ENCODE peak calls at places on chromosomes 12 and 14, in six cellular contexts. One of them, this sample, is unnamed.

GRCh38 chr12:2834581-2835491 is at the start of gene NRIP2:
- DNase-seq in A549: no peak
- DNase-seq in upper lobe of right lung: no peak
- DNase-seq in CD8-positive, alpha-beta T cell: no peak
- DNase-seq in heart right ventricle: peak; percentile 40
- DNase-seq in GM23248: peak; percentile 56
- DNase-seq in this sample: no peak

GRCh38 chr12:4962539-4963486 is 53.1 kb downstream of the KCNA1 start:
- DNase-seq in A549: no peak
- DNase-seq in CD8-positive, alpha-beta T cell: no peak
- DNase-seq in GM23248: no peak
- DNase-seq in upper lobe of right lung: no peak
- DNase-seq in heart right ventricle: no peak
- DNase-seq in this sample: no peak

GRCh38 chr12:121295746-121296617 is 527 bp downstream of the CAMKK2 start:
- DNase-seq in A549: peak; percentile 25
- DNase-seq in upper lobe of right lung: peak; percentile 78
- DNase-seq in CD8-positive, alpha-beta T cell: no peak
- DNase-seq in GM23248: peak; percentile 63
- DNase-seq in heart right ventricle: peak; percentile 34
- DNase-seq in this sample: peak; percentile 60

GRCh38 chr12:58557156-58557555 is 363.1 kb downstream of the LRIG3 start:
- DNase-seq in A549: no peak
- DNase-seq in GM23248: peak; percentile 69
- DNase-seq in heart right ventricle: no peak
- DNase-seq in upper lobe of right lung: no peak
- DNase-seq in CD8-positive, alpha-beta T cell: no peak
- DNase-seq in this sample: no peak

GRCh38 chr12:98559666-98560065 is 33.8 kb upstream of the SLC25A3 start:
- DNase-seq in upper lobe of right lung: no peak
- DNase-seq in heart right ventricle: no peak
- DNase-seq in GM23248: no peak
- DNase-seq in A549: no peak
- DNase-seq in CD8-positive, alpha-beta T cell: no peak
- DNase-seq in this sample: no peak

GRCh38 chr14:34450542-34450915 is 11.5 kb downstream of the SPTSSA start:
- DNase-seq in CD8-positive, alpha-beta T cell: no peak
- DNase-seq in GM23248: no peak
- DNase-seq in heart right ventricle: no peak
- DNase-seq in upper lobe of right lung: no peak
- DNase-seq in A549: no peak
- DNase-seq in this sample: no peak

GRCh38 chr12:56630180-56630632 is at the start of gene BAZ2A:
- DNase-seq in CD8-positive, alpha-beta T cell: peak; percentile 64
- DNase-seq in GM23248: peak; percentile 95
- DNase-seq in A549: peak; percentile 92
- DNase-seq in upper lobe of right lung: peak; percentile 94
- DNase-seq in heart right ventricle: peak; percentile 92
- DNase-seq in this sample: peak; percentile 82

GRCh38 chr14:95426116-95426475 is 90.4 kb downstream of the SYNE3 start:
- DNase-seq in upper lobe of right lung: no peak
- DNase-seq in GM23248: no peak
- DNase-seq in CD8-positive, alpha-beta T cell: no peak
- DNase-seq in heart right ventricle: no peak
- DNase-seq in A549: no peak
- DNase-seq in this sample: no peak

GRCh38 chr14:44163946-44164345 is 343.1 kb downstream of the FSCB start:
- DNase-seq in CD8-positive, alpha-beta T cell: no peak
- DNase-seq in heart right ventricle: no peak
- DNase-seq in upper lobe of right lung: no peak
- DNase-seq in GM23248: no peak
- DNase-seq in A549: no peak
- DNase-seq in this sample: no peak

GRCh38 chr12:3357950-3358525 is 133.0 kb upstream of the PRMT8 start:
- DNase-seq in upper lobe of right lung: no peak
- DNase-seq in A549: no peak
- DNase-seq in GM23248: no peak
- DNase-seq in CD8-positive, alpha-beta T cell: no peak
- DNase-seq in heart right ventricle: no peak
- DNase-seq in this sample: no peak

GRCh38 chr14:68703093-68703492 is 89.8 kb downstream of the ZFP36L1 start:
- DNase-seq in CD8-positive, alpha-beta T cell: no peak
- DNase-seq in upper lobe of right lung: no peak
- DNase-seq in GM23248: peak; percentile 91
- DNase-seq in heart right ventricle: no peak
- DNase-seq in A549: peak; percentile 71
- DNase-seq in this sample: no peak

GRCh38 chr12:46825526-46826414 is at the start of gene SLC38A4:
- DNase-seq in A549: no peak
- DNase-seq in upper lobe of right lung: no peak
- DNase-seq in CD8-positive, alpha-beta T cell: no peak
- DNase-seq in GM23248: peak; percentile 37
- DNase-seq in heart right ventricle: no peak
- DNase-seq in this sample: no peak

GRCh38 chr12:80681287-80681686 is 26.1 kb upstream of the MYF6 start:
- DNase-seq in A549: no peak
- DNase-seq in heart right ventricle: no peak
- DNase-seq in CD8-positive, alpha-beta T cell: no peak
- DNase-seq in upper lobe of right lung: no peak
- DNase-seq in GM23248: no peak
- DNase-seq in this sample: no peak

GRCh38 chr12:113732916-113733315 is 233.2 kb downstream of the RBM19 start:
- DNase-seq in A549: no peak
- DNase-seq in upper lobe of right lung: no peak
- DNase-seq in heart right ventricle: no peak
- DNase-seq in CD8-positive, alpha-beta T cell: no peak
- DNase-seq in GM23248: no peak
- DNase-seq in this sample: no peak

GRCh38 chr14:39212034-39212433 is 21.7 kb upstream of the MIA2 start:
- DNase-seq in GM23248: no peak
- DNase-seq in upper lobe of right lung: no peak
- DNase-seq in CD8-positive, alpha-beta T cell: no peak
- DNase-seq in A549: no peak
- DNase-seq in heart right ventricle: no peak
- DNase-seq in this sample: no peak

GRCh38 chr12:990649-991349 is at the start of gene ERC1:
- DNase-seq in GM23248: peak; percentile 94
- DNase-seq in heart right ventricle: peak; percentile 90
- DNase-seq in CD8-positive, alpha-beta T cell: peak; percentile 71
- DNase-seq in A549: peak; percentile 88
- DNase-seq in upper lobe of right lung: peak; percentile 94
- DNase-seq in this sample: peak; percentile 87

GRCh38 chr14:22039938-22040780 is 366.5 kb upstream of the OR4E1 start:
- DNase-seq in A549: peak; percentile 6
- DNase-seq in upper lobe of right lung: no peak
- DNase-seq in GM23248: peak; percentile 12
- DNase-seq in heart right ventricle: no peak
- DNase-seq in CD8-positive, alpha-beta T cell: peak; percentile 1
- DNase-seq in this sample: peak; percentile 70

GRCh38 chr14:91749857-91750256 is 18.0 kb upstream of the CATSPERB start:
- DNase-seq in upper lobe of right lung: no peak
- DNase-seq in GM23248: no peak
- DNase-seq in A549: no peak
- DNase-seq in CD8-positive, alpha-beta T cell: no peak
- DNase-seq in heart right ventricle: no peak
- DNase-seq in this sample: no peak

GRCh38 chr14:91745329-91745728 is 13.4 kb upstream of the CATSPERB start:
- DNase-seq in A549: no peak
- DNase-seq in upper lobe of right lung: no peak
- DNase-seq in heart right ventricle: no peak
- DNase-seq in CD8-positive, alpha-beta T cell: no peak
- DNase-seq in GM23248: no peak
- DNase-seq in this sample: no peak

GRCh38 chr14:91742956-91743653 is 11.2 kb upstream of the CATSPERB start:
- DNase-seq in A549: no peak
- DNase-seq in CD8-positive, alpha-beta T cell: no peak
- DNase-seq in heart right ventricle: no peak
- DNase-seq in GM23248: no peak
- DNase-seq in upper lobe of right lung: no peak
- DNase-seq in this sample: no peak

GRCh38 chr14:91748049-91748448 is 16.2 kb upstream of the CATSPERB start:
- DNase-seq in upper lobe of right lung: no peak
- DNase-seq in heart right ventricle: no peak
- DNase-seq in CD8-positive, alpha-beta T cell: no peak
- DNase-seq in A549: no peak
- DNase-seq in GM23248: no peak
- DNase-seq in this sample: no peak

GRCh38 chr14:91744068-91744480 is 12.2 kb upstream of the CATSPERB start:
- DNase-seq in GM23248: peak; percentile 39
- DNase-seq in CD8-positive, alpha-beta T cell: no peak
- DNase-seq in upper lobe of right lung: no peak
- DNase-seq in heart right ventricle: no peak
- DNase-seq in A549: no peak
- DNase-seq in this sample: no peak
- H3K4me3 ChIP-seq in GM23248: no peak overlapping the region
- H3K4me3 ChIP-seq in CD8-positive, alpha-beta T cell: no peak overlapping the region
- H3K4me3 ChIP-seq in upper lobe of right lung: no peak overlapping the region
- H3K4me3 ChIP-seq in heart right ventricle: no peak overlapping the region
- H3K4me3 ChIP-seq in A549: no peak overlapping the region
- H3K4me3 ChIP-seq in this sample: no peak overlapping the region

DNA sequence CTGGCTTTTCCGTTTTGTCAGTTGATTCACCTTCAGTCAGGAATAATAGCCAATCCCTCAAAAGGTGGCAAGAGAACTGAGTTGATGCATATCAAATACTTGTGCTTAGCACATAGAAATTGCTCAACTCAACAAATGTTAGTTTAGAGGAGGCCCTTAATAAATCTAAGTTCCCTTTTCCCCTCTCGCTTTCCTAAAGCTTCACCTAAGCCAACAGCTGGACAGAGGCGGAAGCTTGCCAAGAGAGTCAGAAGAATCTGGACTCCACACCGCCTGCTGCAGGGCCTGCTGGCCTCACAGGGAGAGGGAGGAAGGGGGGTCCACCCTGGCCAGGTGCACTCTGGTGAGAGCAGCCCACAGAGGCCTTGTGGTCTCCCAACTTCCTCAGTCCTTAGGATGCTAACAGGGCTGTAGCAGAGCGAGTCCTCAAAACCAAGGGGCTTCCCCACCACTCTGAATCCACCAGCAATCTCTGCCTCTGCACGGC is 213.1 kb downstream of the CHST11 start:
- DNase-seq in GM23248: no peak
- DNase-seq in CD8-positive, alpha-beta T cell: no peak
- DNase-seq in heart right ventricle: peak; percentile 56
- DNase-seq in A549: no peak
- DNase-seq in upper lobe of right lung: peak; percentile 78
- DNase-seq in this sample: no peak
- H3K27ac ChIP-seq in GM23248: no peak overlapping the region
- H3K27ac ChIP-seq in CD8-positive, alpha-beta T cell: no peak overlapping the region
- H3K27ac ChIP-seq in heart right ventricle: peak overlapping the region; percentile 84
- H3K27ac ChIP-seq in A549: peak overlapping the region; percentile 93
- H3K27ac ChIP-seq in upper lobe of right lung: peak overlapping the region; percentile 70
- H3K27ac ChIP-seq in this sample: no peak overlapping the region

GRCh38 chr12:89864419-89864818 is 155.8 kb upstream of the ATP2B1 start:
- DNase-seq in A549: no peak
- DNase-seq in GM23248: no peak
- DNase-seq in CD8-positive, alpha-beta T cell: no peak
- DNase-seq in upper lobe of right lung: no peak
- DNase-seq in heart right ventricle: no peak
- DNase-seq in this sample: no peak

GRCh38 chr12:89863332-89863938 is 154.8 kb upstream of the ATP2B1 start:
- DNase-seq in GM23248: no peak
- DNase-seq in A549: no peak
- DNase-seq in upper lobe of right lung: no peak
- DNase-seq in heart right ventricle: no peak
- DNase-seq in CD8-positive, alpha-beta T cell: peak; percentile 47
- DNase-seq in this sample: peak; percentile 83

GRCh38 chr12:89863968-89864367 is 155.3 kb upstream of the ATP2B1 start:
- DNase-seq in upper lobe of right lung: no peak
- DNase-seq in heart right ventricle: no peak
- DNase-seq in A549: no peak
- DNase-seq in CD8-positive, alpha-beta T cell: no peak
- DNase-seq in GM23248: no peak
- DNase-seq in this sample: peak; percentile 51

GRCh38 chr12:89861086-89861485 is 152.4 kb upstream of the ATP2B1 start:
- DNase-seq in heart right ventricle: no peak
- DNase-seq in upper lobe of right lung: no peak
- DNase-seq in CD8-positive, alpha-beta T cell: no peak
- DNase-seq in GM23248: no peak
- DNase-seq in A549: no peak
- DNase-seq in this sample: no peak

GRCh38 chr12:89862511-89863331 is 154.1 kb upstream of the ATP2B1 start:
- DNase-seq in heart right ventricle: peak; percentile 58
- DNase-seq in GM23248: no peak
- DNase-seq in CD8-positive, alpha-beta T cell: no peak
- DNase-seq in A549: no peak
- DNase-seq in upper lobe of right lung: no peak
- DNase-seq in this sample: peak; percentile 59
- H3K4me1 ChIP-seq in heart right ventricle: no peaks in the 10 kb centered on the region
- H3K4me1 ChIP-seq in GM23248: no peaks in the 10 kb centered on the region
- H3K4me1 ChIP-seq in CD8-positive, alpha-beta T cell: peaks cover 36% of the 10 kb centered on the region
- H3K4me1 ChIP-seq in A549: no peaks in the 10 kb centered on the region
- H3K4me1 ChIP-seq in upper lobe of right lung: peaks cover 5% of the 10 kb centered on the region
- H3K4me1 ChIP-seq in this sample: peaks cover 30% of the 10 kb centered on the region

GRCh38 chr12:122523846-122524718 is 2.7 kb downstream of the RSRC2 start:
- DNase-seq in A549: no peak
- DNase-seq in heart right ventricle: no peak
- DNase-seq in CD8-positive, alpha-beta T cell: no peak
- DNase-seq in GM23248: peak; percentile 37
- DNase-seq in upper lobe of right lung: no peak
- DNase-seq in this sample: no peak

GRCh38 chr12:122527478-122527944 is 462 bp downstream of the KNTC1 start:
- DNase-seq in heart right ventricle: no peak
- DNase-seq in CD8-positive, alpha-beta T cell: no peak
- DNase-seq in upper lobe of right lung: no peak
- DNase-seq in GM23248: peak; percentile 56
- DNase-seq in A549: peak; percentile 27
- DNase-seq in this sample: peak; percentile 24

GRCh38 chr12:122528992-122529391 is 1.9 kb downstream of the KNTC1 start:
- DNase-seq in A549: no peak
- DNase-seq in upper lobe of right lung: no peak
- DNase-seq in GM23248: no peak
- DNase-seq in CD8-positive, alpha-beta T cell: no peak
- DNase-seq in heart right ventricle: no peak
- DNase-seq in this sample: no peak

GRCh38 chr12:122526683-122527477 is at the start of the genes KNTC1 and RSRC2:
- DNase-seq in upper lobe of right lung: peak; percentile 97
- DNase-seq in GM23248: peak; percentile 100
- DNase-seq in A549: peak; percentile 99
- DNase-seq in CD8-positive, alpha-beta T cell: peak; percentile 96
- DNase-seq in heart right ventricle: peak; percentile 100
- DNase-seq in this sample: peak; percentile 99

GRCh38 chr12:122528582-122528981 is 1.5 kb downstream of the KNTC1 start:
- DNase-seq in CD8-positive, alpha-beta T cell: no peak
- DNase-seq in heart right ventricle: no peak
- DNase-seq in GM23248: no peak
- DNase-seq in A549: no peak
- DNase-seq in upper lobe of right lung: no peak
- DNase-seq in this sample: no peak
- H3K4me3 ChIP-seq in CD8-positive, alpha-beta T cell: no peak overlapping the region
- H3K4me3 ChIP-seq in heart right ventricle: no peak overlapping the region
- H3K4me3 ChIP-seq in GM23248: peak overlapping the region; percentile 81
- H3K4me3 ChIP-seq in A549: peak overlapping the region; percentile 69
- H3K4me3 ChIP-seq in upper lobe of right lung: no peak overlapping the region
- H3K4me3 ChIP-seq in this sample: no peak overlapping the region

GRCh38 chr12:115840159-115840558 is 437.3 kb downstream of the MED13L start:
- DNase-seq in A549: peak; percentile 43
- DNase-seq in upper lobe of right lung: no peak
- DNase-seq in CD8-positive, alpha-beta T cell: no peak
- DNase-seq in heart right ventricle: no peak
- DNase-seq in GM23248: peak; percentile 20
- DNase-seq in this sample: no peak
- H3K27ac ChIP-seq in A549: peak overlapping the region; percentile 81
- H3K27ac ChIP-seq in upper lobe of right lung: no peak overlapping the region
- H3K27ac ChIP-seq in CD8-positive, alpha-beta T cell: no peak overlapping the region
- H3K27ac ChIP-seq in heart right ventricle: no peak overlapping the region
- H3K27ac ChIP-seq in GM23248: no peak overlapping the region
- H3K27ac ChIP-seq in this sample: no peak overlapping the region

This sample was measured in naive thymus-derived CD4-positive, alpha-beta T cell.